ENCODE peak calls at places on chromosomes 5 and 9, in seven cellular contexts. A, Q, J, U, B, O and E are unnamed samples.

GRCh38 chr5:124570285-124571035 is 176.0 kb downstream of the ZNF608 start:
- DNase-seq in A (no peak), Q (no peak), J (peak; percentile 30), U (no peak), B (no peak), O (no peak), E (no peak)

GRCh38 chr5:38802125-38802524 is 43.7 kb upstream of the OSMR start:
- DNase-seq in A (no peak), Q (no peak), J (no peak), U (no peak), B (no peak), O (no peak), E (no peak)

GRCh38 chr9:121484659-121485446 is 14.8 kb downstream of the GGTA1 start:
- DNase-seq in A (no peak), Q (no peak), J (no peak), U (no peak), B (no peak), O (no peak), E (no peak)

GRCh38 chr5:172636279-172637050 is 4.6 kb upstream of the NEURL1B start:
- DNase-seq in A (no peak), Q (no peak), J (no peak), U (no peak), B (no peak), O (no peak), E (no peak)

GRCh38 chr5:102833146-102833545 is 78.0 kb downstream of the PAM start:
- DNase-seq in A (no peak), Q (no peak), J (no peak), U (no peak), B (no peak), O (no peak), E (no peak)

GRCh38 chr9:88803551-88804288 is 187.5 kb upstream of the S1PR3 start:
- DNase-seq in A (no peak), Q (no peak), J (no peak), U (peak; percentile 45), B (no peak), O (no peak), E (peak; percentile 55)

GRCh38 chr9:86288501-86288900 is 6.2 kb upstream of the ISCA1 start:
- DNase-seq in A (no peak), Q (no peak), J (no peak), U (no peak), B (no peak), O (no peak), E (no peak)

GRCh38 chr9:129594632-129595031 is 26.3 kb downstream of the C9orf50 start:
- DNase-seq in A (no peak), Q (no peak), J (no peak), U (no peak), B (no peak), O (no peak), E (no peak)

GRCh38 chr5:82349651-82350050 is 71.5 kb upstream of the RPS23 start:
- DNase-seq in A (no peak), Q (peak; percentile 16), J (peak; percentile 47), U (peak; percentile 57), B (peak; percentile 8), O (peak; percentile 37), E (no peak)

GRCh38 chr9:135885100-135885853 is 22.1 kb downstream of the CAMSAP1 start:
- DNase-seq in A (no peak), Q (no peak), J (no peak), U (peak; percentile 29), B (no peak), O (peak; percentile 32), E (peak; percentile 64)

GRCh38 chr5:75349663-75350062 is 12.6 kb downstream of the HMGCR start:
- DNase-seq in A (no peak), Q (no peak), J (no peak), U (no peak), B (no peak), O (no peak), E (no peak)

GRCh38 chr5:56440871-56441740 is 208.0 kb upstream of the ANKRD55 start:
- DNase-seq in A (no peak), Q (no peak), J (no peak), U (peak; percentile 94), B (no peak), O (peak; percentile 51), E (peak; percentile 90)

GRCh38 chr5:150138551-150139265 is 16.9 kb downstream of the PDGFRB start:
- DNase-seq in A (peak; percentile 71), Q (no peak), J (peak; percentile 62), U (peak; percentile 97), B (no peak), O (peak; percentile 94), E (peak; percentile 98)

GRCh38 chr9:105128908-105129307 is 115.5 kb upstream of the SLC44A1 start:
- DNase-seq in A (no peak), Q (no peak), J (no peak), U (no peak), B (no peak), O (no peak), E (no peak)

GRCh38 chr9:33880562-33881089 is 63.7 kb downstream of the UBE2R2 start:
- DNase-seq in A (no peak), Q (no peak), J (no peak), U (no peak), B (no peak), O (no peak), E (peak; percentile 15)

GRCh38 chr5:73692166-73692640 is 66.2 kb downstream of the ARHGEF28 start:
- DNase-seq in A (no peak), Q (no peak), J (no peak), U (peak; percentile 39), B (no peak), O (peak; percentile 78), E (peak; percentile 85)

GRCh38 chr9:107733530-107733907 is 243.9 kb upstream of the KLF4 start:
- DNase-seq in A (peak; percentile 94), Q (no peak), J (peak; percentile 89), U (no peak), B (no peak), O (no peak), E (peak; percentile 44)

GRCh38 chr5:155455791-155456514 is 442.4 kb downstream of the KIF4B start:
- DNase-seq in A (no peak), Q (no peak), J (no peak), U (no peak), B (no peak), O (no peak), E (no peak)

GRCh38 chr9:88998911-88999310 is 7.6 kb downstream of the S1PR3 start:
- DNase-seq in A (peak; percentile 86), Q (no peak), J (peak; percentile 94), U (no peak), B (no peak), O (no peak), E (peak; percentile 35)

GRCh38 chr9:99825158-99826046 is 3.7 kb downstream of the NR4A3 start:
- DNase-seq in A (no peak), Q (no peak), J (no peak), U (no peak), B (no peak), O (no peak), E (no peak)

GRCh38 chr9:4424891-4425290 is 65.4 kb upstream of the SLC1A1 start:
- DNase-seq in A (no peak), Q (no peak), J (no peak), U (peak; percentile 57), B (no peak), O (no peak), E (peak; percentile 18)

GRCh38 chr9:2016411-2017208 is 1.5 kb downstream of the SMARCA2 start:
- DNase-seq in A (peak; percentile 86), Q (peak; percentile 34), J (peak; percentile 82), U (peak; percentile 81), B (peak; percentile 50), O (peak; percentile 66), E (peak; percentile 83)

GRCh38 chr5:172705576-172706084 is 64.6 kb downstream of the NEURL1B start:
- DNase-seq in A (no peak), Q (no peak), J (no peak), U (no peak), B (no peak), O (no peak), E (peak; percentile 35)

GRCh38 chr5:157571357-157571827 is 4.2 kb downstream of the ADAM19 start:
- DNase-seq in A (no peak), Q (no peak), J (no peak), U (peak; percentile 59), B (peak; percentile 23), O (peak; percentile 71), E (peak; percentile 96)

GRCh38 chr9:109487247-109487646 is 10.9 kb downstream of the PTPN3 start:
- DNase-seq in A (no peak), Q (no peak), J (no peak), U (no peak), B (no peak), O (no peak), E (no peak)

GRCh38 chr5:162227075-162227474 is 159.5 kb downstream of the GABRG2 start:
- DNase-seq in A (no peak), Q (no peak), J (no peak), U (no peak), B (no peak), O (no peak), E (no peak)

GRCh38 chr5:75720882-75721281 is 3.6 kb upstream of the POC5 start:
- DNase-seq in A (no peak), Q (no peak), J (no peak), U (no peak), B (no peak), O (no peak), E (no peak)

GRCh38 chr9:96441798-96442445 is 8.0 kb upstream of the HABP4 start:
- DNase-seq in A (no peak), Q (no peak), J (no peak), U (peak; percentile 31), B (no peak), O (peak; percentile 24), E (peak; percentile 36)

GRCh38 chr9:21747171-21747570 is 55.3 kb upstream of the MTAP start:
- DNase-seq in A (no peak), Q (no peak), J (no peak), U (peak; percentile 65), B (no peak), O (no peak), E (peak; percentile 47)

GRCh38 chr5:80284720-80285119 is 28.9 kb upstream of the SERINC5 start:
- DNase-seq in A (no peak), Q (no peak), J (no peak), U (no peak), B (no peak), O (no peak), E (no peak)

GRCh38 chr5:67799732-67800234 is 415.8 kb upstream of the PIK3R1 start:
- DNase-seq in A (peak; percentile 71), Q (no peak), J (peak; percentile 51), U (peak; percentile 74), B (no peak), O (no peak), E (peak; percentile 91)

GRCh38 chr5:171624396-171624795 is 161.2 kb upstream of the SMIM23 start:
- DNase-seq in A (no peak), Q (no peak), J (no peak), U (no peak), B (no peak), O (no peak), E (no peak)

GRCh38 chr9:77750284-77750683 is 102.2 kb upstream of the GNA14 start:
- DNase-seq in A (no peak), Q (no peak), J (no peak), U (peak; percentile 38), B (no peak), O (no peak), E (peak; percentile 39)

GRCh38 chr9:121122450-121123032 is 47.8 kb downstream of the CNTRL start:
- DNase-seq in A (no peak), Q (no peak), J (no peak), U (no peak), B (no peak), O (peak; percentile 17), E (no peak)

GRCh38 chr5:109743770-109744212 is 54.1 kb downstream of the MAN2A1 start:
- DNase-seq in A (no peak), Q (no peak), J (peak; percentile 51), U (peak; percentile 76), B (no peak), O (peak; percentile 94), E (peak; percentile 99)